ENCODE peak calls at places on chromosomes 13 and 19, in seven cellular contexts. J, Q, N, P, Z, X and D are unnamed samples.

GRCh38 chr19:37986048-37986750 is 79.2 kb downstream of the SIPA1L3 start:
- DNase-seq in J (no peak), Q (peak), N (no peak), P (no peak), Z (peak), X (no peak), D (peak)

GRCh38 chr13:94967183-94968039 is 255.1 kb upstream of the SOX21 start:
- DNase-seq in J (peak), Q (peak), N (peak), P (no peak), Z (no peak), X (no peak), D (peak)

GRCh38 chr13:77230560-77230959 is 96.3 kb downstream of the MYCBP2 start:
- DNase-seq in J (no peak), Q (no peak), N (no peak), P (no peak), Z (no peak), X (no peak), D (no peak)

GRCh38 chr19:17170538-17171297 is 44.4 kb upstream of the USE1 start:
- DNase-seq in J (no peak), Q (peak), N (no peak), P (no peak), Z (no peak), X (no peak), D (no peak)

GRCh38 chr13:101416181-101417042 is at the start of gene NALCN:
- DNase-seq in J (no peak), Q (no peak), N (peak), P (no peak), Z (no peak), X (no peak), D (peak)

GRCh38 chr13:98349731-98350305 is 172.7 kb upstream of the RNF113B start:
- DNase-seq in J (no peak), Q (no peak), N (peak), P (no peak), Z (peak), X (peak), D (no peak)

GRCh38 chr13:113746671-113747070 is 12.4 kb upstream of the TMEM255B start:
- DNase-seq in J (no peak), Q (no peak), N (no peak), P (no peak), Z (no peak), X (no peak), D (no peak)

GRCh38 chr13:112617754-112618375 is 29.9 kb upstream of the TUBGCP3 start:
- DNase-seq in J (no peak), Q (no peak), N (no peak), P (no peak), Z (no peak), X (no peak), D (no peak)

GRCh38 chr19:28999733-29000433 is 213.1 kb downstream of the UQCRFS1 start:
- DNase-seq in J (no peak), Q (no peak), N (no peak), P (no peak), Z (no peak), X (no peak), D (no peak)

GRCh38 chr13:50580684-50581305 is 262.7 kb downstream of the DLEU7 start:
- DNase-seq in J (no peak), Q (no peak), N (no peak), P (no peak), Z (no peak), X (no peak), D (peak)

GRCh38 chr13:33285420-33286124 is at the start of gene STARD13:
- DNase-seq in J (peak), Q (peak), N (peak), P (no peak), Z (no peak), X (peak), D (peak)

GRCh38 chr13:28470286-28470685 is 24.6 kb downstream of the FLT1 start:
- DNase-seq in J (no peak), Q (no peak), N (no peak), P (no peak), Z (no peak), X (no peak), D (no peak)

GRCh38 chr13:29849731-29850212 is 645 bp downstream of the UBL3 start:
- DNase-seq in J (peak), Q (peak), N (peak), P (peak), Z (no peak), X (peak), D (peak)

GRCh38 chr19:31127132-31127967 is 221.9 kb downstream of the TSHZ3 start:
- DNase-seq in J (no peak), Q (no peak), N (no peak), P (no peak), Z (no peak), X (no peak), D (peak)

GRCh38 chr13:20689291-20689690 is 14.2 kb upstream of the IL17D start:
- DNase-seq in J (no peak), Q (no peak), N (no peak), P (no peak), Z (no peak), X (no peak), D (no peak)

GRCh38 chr13:63472736-63473135 is 2057.1 kb upstream of the PCDH20 start:
- DNase-seq in J (no peak), Q (no peak), N (no peak), P (no peak), Z (no peak), X (no peak), D (no peak)

GRCh38 chr19:18756896-18757295 is 34.2 kb downstream of the COMP start:
- DNase-seq in J (no peak), Q (no peak), N (no peak), P (no peak), Z (no peak), X (no peak), D (peak)